ENCODE peak calls at places on chromosomes 11 and 22, in eight cellular contexts. E is mammary epithelial cell, D is neural crest cell, X is cardiac fibroblast, O is brain microvascular endothelial cell, U is Caco-2, N is choroid plexus epithelial cell, T is thoracic aorta. B is an unnamed sample.

GRCh38 chr11:7246179-7246578 is 5.5 kb upstream of the SYT9 start:
- DNase-seq in U (no peak), E (peak; percentile 47), O (no peak), D (no peak), T (no peak), X (peak; percentile 40), N (no peak), B (no peak)

GRCh38 chr11:79397252-79397651 is 43.6 kb downstream of the TENM4 start:
- DNase-seq in O (no peak), U (no peak), X (peak; percentile 31), D (no peak), T (no peak), E (peak; percentile 41), N (no peak), B (no peak)

GRCh38 chr22:47018010-47018910 is 255.8 kb downstream of the TBC1D22A start:
- DNase-seq in N (no peak), D (no peak), E (no peak), O (no peak), T (no peak), X (no peak), U (peak; percentile 20), B (no peak)

GRCh38 chr22:43507235-43507634 is 95.4 kb downstream of the MPPED1 start:
- DNase-seq in O (no peak), T (no peak), U (no peak), X (no peak), E (no peak), D (no peak), N (no peak), B (no peak)

GRCh38 chr11:94793822-94794221 is 25.7 kb downstream of the AMOTL1 start:
- DNase-seq in D (no peak), X (peak; percentile 69), U (no peak), E (peak; percentile 63), T (no peak), O (peak; percentile 64), N (peak; percentile 79), B (no peak)

GRCh38 chr11:621838-622237 is 2.9 kb downstream of the CDHR5 start:
- DNase-seq in N (no peak), O (no peak), X (no peak), D (no peak), T (no peak), E (no peak), U (no peak), B (no peak)

GRCh38 chr11:72085836-72086475 is 5.3 kb downstream of the LRRC51 start:
- DNase-seq in N (no peak), T (no peak), E (no peak), U (no peak), O (no peak), X (no peak), D (no peak), B (no peak)

GRCh38 chr11:38089728-38090127 is 1491.7 kb upstream of the RAG2 start:
- DNase-seq in D (no peak), X (peak; percentile 20), O (peak; percentile 81), E (peak; percentile 58), U (peak; percentile 79), T (no peak), N (peak; percentile 65), B (no peak)

GRCh38 chr22:50696799-50697561 is 24.4 kb downstream of the SHANK3 start:
- DNase-seq in N (peak; percentile 14), U (no peak), E (peak; percentile 11), O (no peak), T (no peak), X (no peak), D (peak; percentile 44), B (peak; percentile 62)

GRCh38 chr11:8225589-8226036 is 38.1 kb downstream of the LMO1 start:
- DNase-seq in U (peak; percentile 69), E (no peak), T (peak; percentile 33), D (peak; percentile 97), N (peak; percentile 68), X (peak; percentile 61), O (peak; percentile 49), B (peak; percentile 93)

GRCh38 chr22:20084547-20085413 is 4.7 kb downstream of the DGCR8 start:
- DNase-seq in U (no peak), N (peak; percentile 12), X (peak; percentile 5), E (no peak), T (no peak), O (no peak), D (peak; percentile 49), B (peak; percentile 74)
- TF ChIP-seq CTCF in U (peak; percentile 63), N (peak; percentile 34), X (peak; percentile 37), E (peak; percentile 39), T (no peak), O (peak; percentile 60), D (peak; percentile 56), B (peak; percentile 63)

GRCh38 chr11:29336727-29337212 is 680.1 kb downstream of the KCNA4 start:
- DNase-seq in T (no peak), E (no peak), N (peak; percentile 63), O (no peak), X (peak; percentile 81), U (no peak), D (no peak), B (no peak)

GRCh38 chr11:29328961-29329441 is 687.8 kb downstream of the KCNA4 start:
- DNase-seq in E (peak; percentile 92), U (no peak), O (peak; percentile 84), T (no peak), X (peak; percentile 88), D (no peak), N (peak; percentile 90), B (no peak)

GRCh38 chr11:29334781-29335140 is 682.1 kb downstream of the KCNA4 start:
- DNase-seq in O (no peak), X (no peak), D (no peak), E (no peak), U (no peak), N (no peak), T (no peak), B (no peak)

DNA sequence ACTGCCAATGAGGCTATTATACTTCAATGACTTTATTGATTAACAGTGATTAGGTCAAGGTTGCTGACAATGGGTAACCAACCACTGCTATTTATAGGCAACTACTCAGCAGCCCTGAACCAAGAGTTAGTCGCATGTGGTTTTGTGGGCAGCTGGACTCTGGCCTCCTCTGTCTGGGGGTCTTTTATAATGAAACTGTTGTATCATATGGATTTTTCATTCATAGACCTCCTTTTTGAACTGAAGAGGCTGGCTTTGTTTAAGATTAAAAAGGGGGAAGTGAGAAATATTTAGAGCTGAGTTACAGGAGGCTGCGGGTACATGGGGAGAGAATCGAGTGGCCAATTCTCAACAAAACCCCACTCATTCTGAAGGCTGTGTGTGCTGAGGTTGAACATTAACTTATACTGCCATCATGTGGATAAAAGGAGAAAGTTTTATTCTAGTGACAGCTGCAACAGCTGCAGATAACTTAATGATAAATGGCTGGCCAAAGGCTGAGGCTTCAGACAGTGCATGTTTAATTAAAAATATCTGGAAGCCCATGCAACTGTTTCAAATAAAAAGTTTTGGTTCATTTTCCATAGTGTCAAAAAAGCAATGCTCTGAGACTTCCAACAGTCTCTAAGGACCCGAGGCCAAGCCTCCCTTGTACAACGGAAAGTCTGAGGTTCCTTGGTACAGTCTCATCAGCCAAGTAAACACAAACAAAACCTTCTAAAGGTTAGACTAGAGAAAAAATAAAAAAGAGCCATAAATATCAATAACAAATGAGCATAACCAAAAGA is 682.6 kb downstream of the KCNA4 start:
- DNase-seq in T (no peak), D (no peak), X (peak; percentile 84), E (peak; percentile 48), N (peak; percentile 84), O (peak; percentile 65), U (no peak), B (no peak)
- TF ChIP-seq CTCF in T (peak; percentile 28), D (peak; percentile 75), X (peak; percentile 48), E (peak; percentile 59), N (peak; percentile 65), O (peak; percentile 46), U (peak; percentile 41), B (peak; percentile 68)

GRCh38 chr22:45084400-45084920 is 74.7 kb upstream of the PHF21B start:
- DNase-seq in X (no peak), E (no peak), D (no peak), U (no peak), N (no peak), O (no peak), T (no peak), B (no peak)

GRCh38 chr22:45087802-45088201 is 75.9 kb upstream of the NUP50 start:
- DNase-seq in U (no peak), D (no peak), X (no peak), N (no peak), E (no peak), O (no peak), T (no peak), B (no peak)

GRCh38 chr22:45083659-45084305 is 74.0 kb upstream of the PHF21B start:
- DNase-seq in T (no peak), D (no peak), X (peak; percentile 78), E (peak; percentile 65), O (no peak), U (no peak), N (no peak), B (no peak)

GRCh38 chr22:45077826-45078334 is 68.1 kb upstream of the PHF21B start:
- DNase-seq in N (no peak), U (no peak), O (no peak), D (no peak), T (no peak), E (no peak), X (no peak), B (no peak)

DNA sequence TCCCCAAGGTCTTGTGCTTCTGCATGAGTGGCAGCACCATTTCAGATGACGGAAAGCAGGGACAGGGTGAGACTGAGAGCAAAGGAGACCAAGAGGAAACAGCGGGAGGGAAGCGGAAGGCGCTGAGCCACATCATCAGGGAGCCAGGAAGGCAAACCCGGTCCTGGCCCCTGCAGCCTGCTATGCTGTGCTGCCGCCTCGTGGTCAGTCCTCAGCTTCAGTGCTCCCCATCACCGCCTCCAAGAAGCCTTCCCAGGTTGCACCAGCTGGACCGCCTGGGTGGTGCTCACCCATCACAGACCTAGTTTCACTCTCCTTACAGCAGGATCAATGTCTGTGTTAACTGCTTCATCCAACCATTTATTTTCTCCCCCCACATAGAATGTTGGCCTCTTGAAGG is 73.0 kb upstream of the PHF21B start:
- DNase-seq in E (no peak), O (no peak), U (no peak), T (no peak), N (peak; percentile 5), D (peak; percentile 16), X (peak; percentile 34), B (no peak)
- TF ChIP-seq CTCF in E (peak; percentile 28), O (peak; percentile 63), U (peak; percentile 4), T (no peak), N (peak; percentile 38), D (peak; percentile 41), X (peak; percentile 33), B (no peak)

DNA sequence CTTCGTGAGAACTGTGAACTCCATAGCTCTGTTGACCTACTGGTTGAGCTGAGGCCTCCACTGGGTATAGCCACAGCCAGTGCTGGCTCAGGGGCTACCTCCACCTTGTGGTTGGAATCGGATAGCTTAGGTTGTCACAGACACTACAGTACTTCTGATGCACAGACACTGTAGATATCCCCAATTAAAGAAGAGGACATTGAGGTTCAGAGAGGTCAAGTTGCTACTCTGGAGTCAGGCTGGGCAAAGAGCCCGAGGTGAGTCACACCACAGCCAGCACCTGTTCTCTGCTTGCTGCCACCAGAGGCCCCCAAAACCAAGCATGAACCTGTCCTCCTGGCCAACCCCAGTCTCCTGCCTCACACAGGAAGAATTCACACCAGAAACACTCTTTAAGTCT is 5.4 kb downstream of the UFD1 start:
- DNase-seq in O (no peak), E (no peak), X (peak; percentile 28), T (no peak), U (no peak), D (no peak), N (peak; percentile 22), B (no peak)
- TF ChIP-seq CTCF in O (peak; percentile 22), E (peak; percentile 35), X (peak; percentile 12), T (no peak), U (no peak), D (peak; percentile 21), N (peak; percentile 46), B (no peak)

GRCh38 chr22:19854778-19855503 is at the start of the genes GNB1L and RTL10:
- DNase-seq in N (peak; percentile 98), O (peak; percentile 93), X (peak; percentile 96), U (peak; percentile 95), D (peak; percentile 92), T (peak; percentile 79), E (peak; percentile 96), B (peak; percentile 98)
- TF ChIP-seq CTCF in N (no peak), O (no peak), X (no peak), U (no peak), D (peak; percentile 4), T (peak; percentile 6), E (no peak), B (no peak)